ENCODE peak calls at places on chromosomes 1 and 21, in four cellular contexts. A is CD4-positive, alpha-beta T cell; T is type B pancreatic cell; L is BE2C. N is an unnamed sample.

GRCh38 chr1:53288247-53289049 is 39.4 kb downstream of the LRP8 start:
- DNase-seq in L (no peak), T (no peak), A (no peak), N (no peak)

GRCh38 chr1:173554089-173554488 is 48.8 kb downstream of the SLC9C2 start:
- DNase-seq in L (peak), A (no peak), T (no peak), N (no peak)

GRCh38 chr21:35116777-35117176 is 67.7 kb upstream of the RUNX1 start:
- DNase-seq in T (no peak), A (no peak), L (no peak), N (no peak)

GRCh38 chr1:30754684-30755171 is 2.8 kb downstream of the LAPTM5 start:
- DNase-seq in T (no peak), A (no peak), L (no peak), N (no peak)

GRCh38 chr1:248800459-248800858 is 25.3 kb downstream of the SH3BP5L start:
- DNase-seq in T (no peak), A (no peak), L (no peak), N (no peak)

GRCh38 chr21:39441502-39442475 is 3.8 kb downstream of the LCA5L start:
- DNase-seq in L (peak), A (no peak), T (no peak), N (no peak)

GRCh38 chr1:29120955-29121485 is 2.7 kb downstream of the TMEM200B start:
- DNase-seq in A (peak), T (peak), L (peak), N (no peak)

GRCh38 chr1:8889103-8889846 is 10.8 kb upstream of the ENO1 start:
- DNase-seq in A (no peak), T (no peak), L (no peak), N (no peak)

GRCh38 chr1:91278754-91279153 is 125.9 kb downstream of the HFM1 start:
- DNase-seq in L (no peak), T (no peak), A (no peak), N (no peak)

GRCh38 chr1:18175530-18176377 is 68.2 kb downstream of the IGSF21 start:
- DNase-seq in A (no peak), L (peak), T (no peak), N (no peak)

GRCh38 chr1:203100163-203100867 is 14.5 kb upstream of the MYOG start:
- DNase-seq in L (no peak), A (no peak), T (no peak), N (peak)

GRCh38 chr1:107690491-107690890 is 274.5 kb downstream of the VAV3 start:
- DNase-seq in A (no peak), T (no peak), L (no peak), N (no peak)

GRCh38 chr1:220430059-220430458 is 97.9 kb upstream of the MARK1 start:
- DNase-seq in T (no peak), L (no peak), A (no peak), N (no peak)

GRCh38 chr1:43366179-43366578 is 1.6 kb downstream of the ELOVL1 start:
- DNase-seq in A (no peak), T (no peak), L (no peak), N (no peak)

GRCh38 chr21:32233722-32234301 is 45.0 kb downstream of the MIS18A start:
- DNase-seq in T (peak), A (no peak), L (no peak), N (no peak)

GRCh38 chr1:233794863-233795262 is 109.6 kb upstream of the SLC35F3 start:
- DNase-seq in L (no peak), A (no peak), T (no peak), N (no peak)

GRCh38 chr1:246947255-246947654 is 15.5 kb upstream of the AHCTF1 start:
- DNase-seq in A (no peak), L (no peak), T (no peak), N (no peak)

GRCh38 chr1:232620356-232620841 is 9.5 kb downstream of the SIPA1L2 start:
- DNase-seq in A (no peak), L (peak), T (no peak), N (no peak)

GRCh38 chr1:230123280-230124186 is 56.5 kb downstream of the GALNT2 start:
- DNase-seq in A (no peak), L (no peak), T (no peak), N (no peak)

GRCh38 chr1:1371354-1371740 is 3.7 kb downstream of the AURKAIP1 start:
- DNase-seq in T (no peak), A (peak), L (no peak), N (no peak)

GRCh38 chr1:183609313-183609712 is 19.1 kb upstream of the NCF2 start:
- DNase-seq in A (no peak), L (peak), T (no peak), N (no peak)
- TF ChIP-seq CTCF in A (no peak), L (peak), T (peak), N (peak)

GRCh38 chr1:14808768-14809167 is 210.3 kb downstream of the KAZN start:
- DNase-seq in T (no peak), L (no peak), A (no peak), N (no peak)

GRCh38 chr1:14806772-14807171 is 208.3 kb downstream of the KAZN start:
- DNase-seq in T (no peak), A (no peak), L (no peak), N (no peak)

GRCh38 chr1:14803002-14803789 is 204.7 kb downstream of the KAZN start:
- DNase-seq in A (no peak), L (no peak), T (no peak), N (no peak)

GRCh38 chr1:14800500-14801069 is 202.1 kb downstream of the KAZN start:
- DNase-seq in L (no peak), A (no peak), T (no peak), N (no peak)

DNA sequence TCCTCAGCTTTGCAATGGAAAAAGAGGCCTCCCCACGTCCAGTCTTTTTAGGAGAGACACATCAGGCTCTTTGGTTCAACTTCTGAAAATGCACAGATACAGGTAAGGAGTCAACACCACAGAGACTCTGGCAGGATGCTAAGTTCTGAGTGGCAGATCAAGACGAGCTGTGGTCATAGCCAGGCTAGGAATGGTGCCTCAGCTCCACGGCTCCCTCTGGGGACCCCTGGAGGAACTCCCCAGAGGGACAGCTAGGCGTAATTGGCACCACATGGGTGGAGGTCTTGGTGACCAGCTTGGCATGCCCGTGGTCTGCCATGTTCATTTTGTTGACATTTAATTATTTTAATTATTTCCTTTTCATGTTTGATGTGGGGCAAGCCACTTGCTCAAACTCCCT is 206.1 kb downstream of the KAZN start:
- DNase-seq in A (no peak), T (no peak), L (no peak), N (no peak)
- TF ChIP-seq CTCF in A (no peak), T (peak), L (no peak), N (no peak)

GRCh38 chr1:54919367-54920359 is 32.7 kb upstream of the DHCR24 start:
- DNase-seq in L (no peak), A (no peak), T (no peak), N (no peak)
- TF ChIP-seq CTCF in L (no peak), A (no peak), T (no peak), N (no peak)

GRCh38 chr1:150696995-150697927 is at the start of gene GOLPH3L:
- DNase-seq in L (peak), A (peak), T (peak), N (peak)
- TF ChIP-seq CTCF in L (peak), A (no peak), T (no peak), N (peak)

GRCh38 chr1:39006726-39007645 is 15.9 kb downstream of the AKIRIN1 start:
- DNase-seq in L (no peak), A (no peak), T (no peak), N (no peak)
- TF ChIP-seq CTCF in L (no peak), A (no peak), T (no peak), N (no peak)

DNA sequence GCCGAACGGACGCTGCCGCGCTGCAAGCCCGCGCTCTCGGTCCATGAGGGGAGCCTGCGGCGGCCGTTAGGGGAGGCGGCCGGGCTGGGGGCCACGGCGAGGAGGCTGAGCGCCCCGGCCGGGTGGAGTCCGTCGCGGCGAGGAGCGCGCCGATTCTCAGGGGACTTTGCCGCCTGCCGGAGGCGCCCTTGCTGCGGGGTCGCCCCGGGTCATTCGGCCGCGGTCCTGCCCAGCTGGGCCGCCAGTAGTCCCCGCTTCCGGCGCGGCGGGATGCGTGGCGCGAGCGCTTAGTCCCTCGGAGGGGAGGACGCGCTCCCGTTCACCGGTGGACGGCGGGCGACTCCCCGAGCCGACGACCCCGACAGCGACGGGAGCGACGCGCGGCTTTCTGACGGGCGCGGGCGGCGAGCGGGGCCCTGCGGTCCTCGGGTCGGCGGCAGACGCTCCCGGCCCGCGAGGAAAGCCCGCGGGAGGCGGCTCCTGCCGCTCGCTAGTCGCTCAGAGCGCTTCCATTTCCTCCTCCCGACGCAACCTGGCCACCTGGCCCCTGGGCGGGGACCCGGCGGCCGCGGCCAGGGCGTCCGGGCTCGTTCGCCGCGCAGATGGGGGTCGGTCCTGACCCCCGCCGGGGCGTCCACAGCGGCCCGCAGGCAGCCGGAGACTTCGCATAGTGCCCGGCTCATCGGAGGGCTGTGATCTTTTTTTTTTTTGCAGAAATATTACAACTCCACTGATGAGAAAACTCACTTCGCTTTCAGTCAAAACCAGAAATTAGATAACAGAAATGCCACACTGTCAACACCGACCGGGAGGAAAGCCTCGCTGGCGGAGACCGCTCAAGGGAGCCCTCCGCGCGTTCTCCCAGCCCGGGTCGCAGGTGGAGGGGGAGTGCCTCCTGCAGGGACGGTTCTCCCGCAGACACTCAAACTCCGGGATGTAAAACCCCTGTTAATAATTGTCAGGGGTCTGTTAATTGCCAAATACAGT is 640 bp upstream of the ZBTB21 start:
- DNase-seq in A (no peak), L (peak), T (no peak), N (peak)
- TF ChIP-seq CTCF in A (no peak), L (no peak), T (peak), N (no peak)